ENCODE peak calls at places on chromosome 2, in eight cellular contexts. One of them, this sample, is unnamed.

GRCh38 chr2:61247204-61247812 is 85.3 kb downstream of the C2orf74 start:
- DNase-seq in tibial artery: no peak
- DNase-seq in CD8-positive, alpha-beta T cell: no peak
- DNase-seq in activated T-cell treated with anti-CD3 and anti-CD28 coated beads for 1 hour: no peak
- DNase-seq in naive thymus-derived CD8-positive, alpha-beta T cell: no peak
- DNase-seq in endothelial cell: no peak
- DNase-seq in astrocyte of the hippocampus: peak
- DNase-seq in KG1: no peak
- DNase-seq in this sample: no peak

GRCh38 chr2:99430614-99431258 is 59.1 kb downstream of the REV1 start:
- DNase-seq in tibial artery: no peak
- DNase-seq in CD8-positive, alpha-beta T cell: no peak
- DNase-seq in naive thymus-derived CD8-positive, alpha-beta T cell: no peak
- DNase-seq in endothelial cell: no peak
- DNase-seq in KG1: no peak
- DNase-seq in astrocyte of the hippocampus: peak
- DNase-seq in activated T-cell treated with anti-CD3 and anti-CD28 coated beads for 1 hour: no peak
- DNase-seq in this sample: no peak

GRCh38 chr2:3126686-3127278 is 250.8 kb downstream of the EIPR1 start:
- DNase-seq in astrocyte of the hippocampus: no peak
- DNase-seq in naive thymus-derived CD8-positive, alpha-beta T cell: no peak
- DNase-seq in tibial artery: peak
- DNase-seq in endothelial cell: peak
- DNase-seq in CD8-positive, alpha-beta T cell: no peak
- DNase-seq in activated T-cell treated with anti-CD3 and anti-CD28 coated beads for 1 hour: no peak
- DNase-seq in KG1: no peak
- DNase-seq in this sample: no peak

GRCh38 chr2:44723921-44724320 is 217.6 kb upstream of the SIX3 start:
- DNase-seq in CD8-positive, alpha-beta T cell: no peak
- DNase-seq in activated T-cell treated with anti-CD3 and anti-CD28 coated beads for 1 hour: no peak
- DNase-seq in endothelial cell: no peak
- DNase-seq in astrocyte of the hippocampus: no peak
- DNase-seq in naive thymus-derived CD8-positive, alpha-beta T cell: no peak
- DNase-seq in tibial artery: no peak
- DNase-seq in KG1: no peak
- DNase-seq in this sample: no peak

GRCh38 chr2:232239956-232240681 is 138.4 kb upstream of the ALPP start:
- DNase-seq in astrocyte of the hippocampus: peak
- DNase-seq in CD8-positive, alpha-beta T cell: no peak
- DNase-seq in endothelial cell: no peak
- DNase-seq in tibial artery: no peak
- DNase-seq in activated T-cell treated with anti-CD3 and anti-CD28 coated beads for 1 hour: no peak
- DNase-seq in naive thymus-derived CD8-positive, alpha-beta T cell: no peak
- DNase-seq in KG1: no peak
- DNase-seq in this sample: no peak

GRCh38 chr2:170525566-170525900 is 189.6 kb upstream of the SP5 start:
- DNase-seq in activated T-cell treated with anti-CD3 and anti-CD28 coated beads for 1 hour: no peak
- DNase-seq in endothelial cell: no peak
- DNase-seq in naive thymus-derived CD8-positive, alpha-beta T cell: no peak
- DNase-seq in astrocyte of the hippocampus: peak
- DNase-seq in KG1: no peak
- DNase-seq in CD8-positive, alpha-beta T cell: no peak
- DNase-seq in tibial artery: peak
- DNase-seq in this sample: peak

GRCh38 chr2:118854507-118855300 is 7.3 kb upstream of the EN1 start:
- DNase-seq in naive thymus-derived CD8-positive, alpha-beta T cell: no peak
- DNase-seq in CD8-positive, alpha-beta T cell: no peak
- DNase-seq in astrocyte of the hippocampus: no peak
- DNase-seq in KG1: no peak
- DNase-seq in activated T-cell treated with anti-CD3 and anti-CD28 coated beads for 1 hour: no peak
- DNase-seq in endothelial cell: peak
- DNase-seq in tibial artery: no peak
- DNase-seq in this sample: no peak

GRCh38 chr2:145091011-145091744 is 571.3 kb upstream of the ZEB2 start:
- DNase-seq in naive thymus-derived CD8-positive, alpha-beta T cell: no peak
- DNase-seq in activated T-cell treated with anti-CD3 and anti-CD28 coated beads for 1 hour: no peak
- DNase-seq in tibial artery: no peak
- DNase-seq in endothelial cell: no peak
- DNase-seq in CD8-positive, alpha-beta T cell: no peak
- DNase-seq in KG1: no peak
- DNase-seq in astrocyte of the hippocampus: no peak
- DNase-seq in this sample: no peak

GRCh38 chr2:196101325-196101981 is 32.8 kb upstream of the DNAH7 start:
- DNase-seq in tibial artery: no peak
- DNase-seq in astrocyte of the hippocampus: no peak
- DNase-seq in CD8-positive, alpha-beta T cell: no peak
- DNase-seq in endothelial cell: no peak
- DNase-seq in activated T-cell treated with anti-CD3 and anti-CD28 coated beads for 1 hour: no peak
- DNase-seq in KG1: no peak
- DNase-seq in naive thymus-derived CD8-positive, alpha-beta T cell: no peak
- DNase-seq in this sample: no peak

GRCh38 chr2:33377048-33377447 is 99.4 kb upstream of the RASGRP3 start:
- DNase-seq in CD8-positive, alpha-beta T cell: no peak
- DNase-seq in astrocyte of the hippocampus: peak
- DNase-seq in endothelial cell: no peak
- DNase-seq in activated T-cell treated with anti-CD3 and anti-CD28 coated beads for 1 hour: no peak
- DNase-seq in KG1: no peak
- DNase-seq in naive thymus-derived CD8-positive, alpha-beta T cell: no peak
- DNase-seq in tibial artery: peak
- DNase-seq in this sample: peak

GRCh38 chr2:185700883-185701282 is 37.7 kb upstream of the FSIP2 start:
- DNase-seq in CD8-positive, alpha-beta T cell: no peak
- DNase-seq in naive thymus-derived CD8-positive, alpha-beta T cell: no peak
- DNase-seq in tibial artery: no peak
- DNase-seq in activated T-cell treated with anti-CD3 and anti-CD28 coated beads for 1 hour: no peak
- DNase-seq in endothelial cell: no peak
- DNase-seq in astrocyte of the hippocampus: no peak
- DNase-seq in KG1: no peak
- DNase-seq in this sample: no peak

GRCh38 chr2:241586564-241587264 is 28.2 kb downstream of the BOK start:
- DNase-seq in KG1: no peak
- DNase-seq in astrocyte of the hippocampus: no peak
- DNase-seq in naive thymus-derived CD8-positive, alpha-beta T cell: no peak
- DNase-seq in CD8-positive, alpha-beta T cell: no peak
- DNase-seq in activated T-cell treated with anti-CD3 and anti-CD28 coated beads for 1 hour: no peak
- DNase-seq in tibial artery: no peak
- DNase-seq in endothelial cell: no peak
- DNase-seq in this sample: no peak

GRCh38 chr2:173854840-173855239 is 110.3 kb downstream of the SP3 start:
- DNase-seq in KG1: no peak
- DNase-seq in astrocyte of the hippocampus: peak
- DNase-seq in naive thymus-derived CD8-positive, alpha-beta T cell: no peak
- DNase-seq in tibial artery: no peak
- DNase-seq in activated T-cell treated with anti-CD3 and anti-CD28 coated beads for 1 hour: no peak
- DNase-seq in CD8-positive, alpha-beta T cell: no peak
- DNase-seq in endothelial cell: no peak
- DNase-seq in this sample: peak

GRCh38 chr2:96538487-96539214 is 2.1 kb downstream of the ARID5A start:
- DNase-seq in naive thymus-derived CD8-positive, alpha-beta T cell: peak
- DNase-seq in endothelial cell: peak
- DNase-seq in KG1: peak
- DNase-seq in tibial artery: peak
- DNase-seq in astrocyte of the hippocampus: peak
- DNase-seq in activated T-cell treated with anti-CD3 and anti-CD28 coated beads for 1 hour: peak
- DNase-seq in CD8-positive, alpha-beta T cell: peak
- DNase-seq in this sample: peak

GRCh38 chr2:47002480-47003381 is 87.1 kb upstream of the MCFD2 start:
- DNase-seq in endothelial cell: no peak
- DNase-seq in naive thymus-derived CD8-positive, alpha-beta T cell: no peak
- DNase-seq in KG1: no peak
- DNase-seq in CD8-positive, alpha-beta T cell: no peak
- DNase-seq in tibial artery: no peak
- DNase-seq in activated T-cell treated with anti-CD3 and anti-CD28 coated beads for 1 hour: no peak
- DNase-seq in astrocyte of the hippocampus: peak
- DNase-seq in this sample: peak

GRCh38 chr2:6824962-6825361 is 40.7 kb downstream of the CMPK2 start:
- DNase-seq in KG1: no peak
- DNase-seq in activated T-cell treated with anti-CD3 and anti-CD28 coated beads for 1 hour: no peak
- DNase-seq in astrocyte of the hippocampus: peak
- DNase-seq in CD8-positive, alpha-beta T cell: no peak
- DNase-seq in tibial artery: no peak
- DNase-seq in naive thymus-derived CD8-positive, alpha-beta T cell: no peak
- DNase-seq in endothelial cell: no peak
- DNase-seq in this sample: no peak

GRCh38 chr2:213162515-213163118 is 11.2 kb upstream of the IKZF2 start:
- DNase-seq in KG1: no peak
- DNase-seq in CD8-positive, alpha-beta T cell: no peak
- DNase-seq in endothelial cell: no peak
- DNase-seq in activated T-cell treated with anti-CD3 and anti-CD28 coated beads for 1 hour: no peak
- DNase-seq in astrocyte of the hippocampus: peak
- DNase-seq in naive thymus-derived CD8-positive, alpha-beta T cell: no peak
- DNase-seq in tibial artery: no peak
- DNase-seq in this sample: no peak

GRCh38 chr2:137937246-137937645 is 27.0 kb upstream of the HNMT start:
- DNase-seq in astrocyte of the hippocampus: no peak
- DNase-seq in endothelial cell: no peak
- DNase-seq in KG1: no peak
- DNase-seq in activated T-cell treated with anti-CD3 and anti-CD28 coated beads for 1 hour: no peak
- DNase-seq in CD8-positive, alpha-beta T cell: no peak
- DNase-seq in naive thymus-derived CD8-positive, alpha-beta T cell: no peak
- DNase-seq in tibial artery: no peak
- DNase-seq in this sample: no peak

GRCh38 chr2:179235463-179236108 is 29.0 kb downstream of the SESTD1 start:
- DNase-seq in endothelial cell: no peak
- DNase-seq in KG1: no peak
- DNase-seq in astrocyte of the hippocampus: peak
- DNase-seq in activated T-cell treated with anti-CD3 and anti-CD28 coated beads for 1 hour: no peak
- DNase-seq in tibial artery: no peak
- DNase-seq in CD8-positive, alpha-beta T cell: no peak
- DNase-seq in naive thymus-derived CD8-positive, alpha-beta T cell: no peak
- DNase-seq in this sample: no peak

GRCh38 chr2:192127434-192127833 is 67.3 kb downstream of the TMEFF2 start:
- DNase-seq in CD8-positive, alpha-beta T cell: no peak
- DNase-seq in activated T-cell treated with anti-CD3 and anti-CD28 coated beads for 1 hour: no peak
- DNase-seq in astrocyte of the hippocampus: no peak
- DNase-seq in tibial artery: no peak
- DNase-seq in naive thymus-derived CD8-positive, alpha-beta T cell: no peak
- DNase-seq in KG1: no peak
- DNase-seq in endothelial cell: no peak
- DNase-seq in this sample: no peak

GRCh38 chr2:191488135-191488534 is 189.8 kb upstream of the NABP1 start:
- DNase-seq in CD8-positive, alpha-beta T cell: no peak
- DNase-seq in activated T-cell treated with anti-CD3 and anti-CD28 coated beads for 1 hour: no peak
- DNase-seq in tibial artery: no peak
- DNase-seq in astrocyte of the hippocampus: peak
- DNase-seq in naive thymus-derived CD8-positive, alpha-beta T cell: no peak
- DNase-seq in KG1: no peak
- DNase-seq in endothelial cell: no peak
- DNase-seq in this sample: no peak

This sample was measured in right atrium auricular region.